ENCODE peak calls at places on chromosomes 5 and 9, in ten cellular contexts. C is NCI-H510A treated with DMSO at 0.1 percent for 48 hours; D is NAMALWA; P is activated T-cell treated with anti-CD3 and anti-CD28 coated beads, Interleukin-2, amount 50 U/mL, for 72 hours; V is IMR-90; I is amniotic stem cell; N is retina; Q is B cell; A is esophagus squamous epithelium; G is germinal center. T is an unnamed sample.

GRCh38 chr9:78921341-78921740 is 624.4 kb downstream of the PSAT1 start:
- DNase-seq in C (peak), D (no peak), P (no peak), V (peak), I (no peak), N (no peak), Q (no peak), A (no peak), G (no peak), T (no peak)

GRCh38 chr5:98573834-98574233 is 199.6 kb upstream of the RGMB start:
- DNase-seq in C (peak), D (no peak), P (no peak), V (no peak), I (no peak), N (no peak), Q (no peak), A (no peak), G (no peak), T (no peak)

GRCh38 chr5:179033004-179033580 is 9.5 kb downstream of the ZNF879 start:
- DNase-seq in C (no peak), D (no peak), P (no peak), V (no peak), I (no peak), N (no peak), Q (no peak), A (no peak), G (no peak), T (no peak)

GRCh38 chr5:73564644-73565165 is 734 bp downstream of the ANKRA2 start:
- DNase-seq in C (no peak), D (no peak), P (peak), V (no peak), I (no peak), N (no peak), Q (no peak), A (no peak), G (peak), T (peak)

GRCh38 chr5:141822134-141822533 is 56.1 kb downstream of the PCDH1 start:
- DNase-seq in C (no peak), D (no peak), P (no peak), V (peak), I (no peak), N (no peak), Q (no peak), A (no peak), G (no peak), T (no peak)

GRCh38 chr5:27652505-27652904 is 614.1 kb upstream of the CDH9 start:
- DNase-seq in C (no peak), D (peak), P (no peak), V (no peak), I (no peak), N (no peak), Q (no peak), A (no peak), G (no peak), T (no peak)

GRCh38 chr9:126852289-126852688 is 8.2 kb upstream of the ZBTB34 start:
- DNase-seq in C (no peak), D (no peak), P (no peak), V (no peak), I (no peak), N (no peak), Q (no peak), A (no peak), G (no peak), T (no peak)

GRCh38 chr9:20532584-20532983 is 89.7 kb downstream of the MLLT3 start:
- DNase-seq in C (no peak), D (no peak), P (no peak), V (no peak), I (no peak), N (no peak), Q (no peak), A (no peak), G (no peak), T (no peak)

GRCh38 chr5:78569441-78569840 is 79.1 kb downstream of the LHFPL2 start:
- DNase-seq in C (peak), D (no peak), P (no peak), V (peak), I (no peak), N (peak), Q (no peak), A (no peak), G (no peak), T (no peak)

GRCh38 chr9:133763272-133764183 is 25.4 kb upstream of the SARDH start:
- DNase-seq in C (no peak), D (no peak), P (no peak), V (peak), I (peak), N (no peak), Q (no peak), A (no peak), G (no peak), T (no peak)

GRCh38 chr5:132475531-132475930 is 15.0 kb downstream of the IRF1 start:
- DNase-seq in C (no peak), D (no peak), P (peak), V (no peak), I (no peak), N (no peak), Q (no peak), A (no peak), G (no peak), T (no peak)

GRCh38 chr5:1552469-1553255 is 28.9 kb upstream of the LPCAT1 start:
- DNase-seq in C (peak), D (no peak), P (no peak), V (no peak), I (no peak), N (peak), Q (no peak), A (no peak), G (no peak), T (no peak)

GRCh38 chr5:430214-430925 is 12.6 kb upstream of the EXOC3 start:
- DNase-seq in C (no peak), D (no peak), P (no peak), V (no peak), I (no peak), N (no peak), Q (no peak), A (no peak), G (no peak), T (no peak)

GRCh38 chr9:137000177-137000930 is 4.0 kb upstream of the CLIC3 start:
- DNase-seq in C (no peak), D (peak), P (peak), V (peak), I (no peak), N (no peak), Q (peak), A (no peak), G (peak), T (peak)